ENCODE peak calls at places on chromosomes 4 and X, in ten cellular contexts. Z, B, R, F, J, U, P, A, K and M are unnamed samples.

GRCh38 chrX:80876877-80877276 is 67.2 kb upstream of the BRWD3 start:
- DNase-seq in Z (no peak), B (peak; percentile 22), R (no peak), F (no peak), J (peak; percentile 16), U (peak; percentile 41), P (peak; percentile 37), A (no peak), K (no peak), M (no peak)

GRCh38 chrX:119118780-119119395 is 8.7 kb downstream of the KIAA1210 start:
- DNase-seq in Z (peak; percentile 26), B (peak; percentile 56), R (peak; percentile 54), F (peak; percentile 57), J (peak; percentile 9), U (peak; percentile 37), P (peak; percentile 36), A (no peak), K (peak; percentile 63), M (peak; percentile 32)

GRCh38 chrX:56978172-56978571 is 17.2 kb downstream of the SPIN3 start:
- DNase-seq in Z (no peak), B (peak; percentile 21), R (peak; percentile 12), F (no peak), J (peak; percentile 34), U (peak; percentile 39), P (peak; percentile 59), A (peak; percentile 8), K (peak; percentile 62), M (peak; percentile 16)

GRCh38 chrX:26215869-26216268 is at the start of gene MAGEB5:
- DNase-seq in Z (no peak), B (no peak), R (no peak), F (no peak), J (no peak), U (no peak), P (no peak), A (no peak), K (no peak), M (no peak)

GRCh38 chr4:26717332-26717731 is 133.4 kb downstream of the TBC1D19 start:
- DNase-seq in Z (no peak), B (peak; percentile 61), R (no peak), F (no peak), J (peak; percentile 50), U (no peak), P (peak; percentile 87), A (peak; percentile 29), K (no peak), M (no peak)

GRCh38 chr4:145179201-145179860 is 1.1 kb downstream of the OTUD4 start:
- DNase-seq in Z (peak; percentile 28), B (peak; percentile 87), R (peak; percentile 6), F (no peak), J (no peak), U (peak; percentile 76), P (peak; percentile 66), A (no peak), K (peak; percentile 81), M (peak; percentile 85)

GRCh38 chrX:126027229-126027628 is 138.9 kb downstream of the DCAF12L2 start:
- DNase-seq in Z (no peak), B (no peak), R (no peak), F (no peak), J (no peak), U (no peak), P (no peak), A (no peak), K (no peak), M (no peak)

GRCh38 chr4:13580018-13580417 is 35.7 kb upstream of the NKX3-2 start:
- DNase-seq in Z (no peak), B (no peak), R (no peak), F (no peak), J (no peak), U (no peak), P (no peak), A (no peak), K (no peak), M (no peak)

GRCh38 chrX:22247169-22247568 is 25.5 kb upstream of the CBLL2 start:
- DNase-seq in Z (no peak), B (peak; percentile 46), R (no peak), F (peak; percentile 53), J (no peak), U (no peak), P (peak; percentile 27), A (no peak), K (no peak), M (no peak)

GRCh38 chrX:113975441-113975840 is 608.4 kb upstream of the HTR2C start:
- DNase-seq in Z (no peak), B (no peak), R (no peak), F (no peak), J (no peak), U (no peak), P (no peak), A (no peak), K (no peak), M (no peak)

GRCh38 chrX:34886011-34886410 is 56.6 kb upstream of the FAM47B start:
- DNase-seq in Z (no peak), B (no peak), R (no peak), F (no peak), J (no peak), U (no peak), P (no peak), A (no peak), K (no peak), M (no peak)

GRCh38 chr4:23631255-23631950 is 258.4 kb downstream of the PPARGC1A start:
- DNase-seq in Z (no peak), B (no peak), R (no peak), F (no peak), J (no peak), U (no peak), P (peak; percentile 27), A (no peak), K (no peak), M (peak; percentile 14)

GRCh38 chr4:4820739-4821138 is 38.7 kb upstream of the MSX1 start:
- DNase-seq in Z (no peak), B (no peak), R (no peak), F (no peak), J (no peak), U (no peak), P (no peak), A (no peak), K (no peak), M (no peak)

GRCh38 chr4:70838972-70839536 is 636 bp downstream of the GRSF1 start:
- DNase-seq in Z (peak; percentile 52), B (peak; percentile 89), R (peak; percentile 43), F (no peak), J (no peak), U (peak; percentile 55), P (peak; percentile 69), A (no peak), K (peak; percentile 72), M (peak; percentile 72)

GRCh38 chr4:123093247-123093646 is 170.8 kb upstream of the NUDT6 start:
- DNase-seq in Z (no peak), B (no peak), R (no peak), F (no peak), J (no peak), U (no peak), P (no peak), A (no peak), K (no peak), M (no peak)

GRCh38 chr4:138696771-138697170 is 318.8 kb upstream of the NOCT start:
- DNase-seq in Z (no peak), B (no peak), R (no peak), F (no peak), J (no peak), U (no peak), P (no peak), A (no peak), K (no peak), M (no peak)

GRCh38 chrX:20988118-20988517 is 386.1 kb upstream of the CNKSR2 start:
- DNase-seq in Z (no peak), B (peak; percentile 14), R (no peak), F (no peak), J (no peak), U (no peak), P (peak; percentile 37), A (peak; percentile 2), K (no peak), M (no peak)

GRCh38 chr4:56466910-56467283 is 520 bp upstream of the SRP72 start:
- DNase-seq in Z (peak; percentile 10), B (peak; percentile 17), R (no peak), F (no peak), J (no peak), U (peak; percentile 3), P (peak; percentile 13), A (no peak), K (no peak), M (no peak)

GRCh38 chr4:10589808-10590207 is 94.8 kb downstream of the CLNK start:
- DNase-seq in Z (no peak), B (no peak), R (no peak), F (no peak), J (no peak), U (no peak), P (no peak), A (no peak), K (peak; percentile 21), M (no peak)

GRCh38 chrX:133335027-133335426 is 80.3 kb downstream of the GPC4 start:
- DNase-seq in Z (no peak), B (peak; percentile 50), R (peak; percentile 29), F (no peak), J (peak; percentile 5), U (peak; percentile 33), P (peak; percentile 46), A (no peak), K (peak; percentile 20), M (peak; percentile 13)

GRCh38 chr4:152894673-152895072 is 41.5 kb upstream of the FHDC1 start:
- DNase-seq in Z (no peak), B (peak; percentile 36), R (no peak), F (peak; percentile 54), J (no peak), U (no peak), P (peak; percentile 74), A (no peak), K (no peak), M (no peak)

GRCh38 chrX:49209434-49210251 is 9.7 kb upstream of the SYP start:
- DNase-seq in Z (no peak), B (no peak), R (no peak), F (no peak), J (no peak), U (no peak), P (no peak), A (no peak), K (peak; percentile 32), M (no peak)

GRCh38 chr4:88720749-88721428 is 23.3 kb upstream of the NAP1L5 start:
- DNase-seq in Z (no peak), B (peak; percentile 31), R (no peak), F (no peak), J (no peak), U (no peak), P (no peak), A (no peak), K (no peak), M (no peak)

GRCh38 chrX:37509349-37509748 is 62.1 kb upstream of the LANCL3 start:
- DNase-seq in Z (no peak), B (no peak), R (no peak), F (no peak), J (no peak), U (peak; percentile 7), P (peak; percentile 4), A (no peak), K (no peak), M (no peak)

GRCh38 chr4:19700951-19701350 is 550.8 kb upstream of the SLIT2 start:
- DNase-seq in Z (no peak), B (peak; percentile 21), R (no peak), F (no peak), J (no peak), U (no peak), P (peak; percentile 68), A (no peak), K (no peak), M (no peak)

GRCh38 chr4:7287918-7288280 is 95.6 kb downstream of the SORCS2 start:
- DNase-seq in Z (no peak), B (no peak), R (no peak), F (no peak), J (no peak), U (no peak), P (no peak), A (no peak), K (no peak), M (no peak)

GRCh38 chrX:24150051-24150790 is 692 bp downstream of the ZFX start:
- DNase-seq in Z (peak; percentile 69), B (peak; percentile 91), R (peak; percentile 81), F (peak; percentile 61), J (peak; percentile 88), U (peak; percentile 88), P (peak; percentile 83), A (peak; percentile 56), K (peak; percentile 84), M (peak; percentile 95)

GRCh38 chr4:95857761-95858160 is 17.9 kb downstream of the PDHA2 start:
- DNase-seq in Z (no peak), B (no peak), R (no peak), F (no peak), J (no peak), U (no peak), P (peak; percentile 31), A (no peak), K (no peak), M (no peak)